ENCODE peak calls at places on chromosomes 12 and 14, in seven cellular contexts. One of them, this sample, is unnamed.

GRCh38 chr12:2637371-2637770 is 157.4 kb upstream of the FKBP4 start:
- DNase-seq in dorsolateral prefrontal cortex: no peak
- DNase-seq in Panc1: no peak
- DNase-seq in HCT116: no peak
- DNase-seq in ovary: no peak
- DNase-seq in cardiac fibroblast: no peak
- DNase-seq in AG04450: no peak
- DNase-seq in this sample: no peak

GRCh38 chr12:1591543-1591942 is 2.8 kb downstream of the FBXL14 start:
- DNase-seq in dorsolateral prefrontal cortex: no peak
- DNase-seq in Panc1: no peak
- DNase-seq in HCT116: no peak
- DNase-seq in ovary: no peak
- DNase-seq in cardiac fibroblast: no peak
- DNase-seq in AG04450: no peak
- DNase-seq in this sample: no peak

GRCh38 chr14:74571441-74571841 is 40.6 kb downstream of the LTBP2 start:
- DNase-seq in dorsolateral prefrontal cortex: no peak
- DNase-seq in Panc1: no peak
- DNase-seq in HCT116: no peak
- DNase-seq in ovary: no peak
- DNase-seq in cardiac fibroblast: peak; percentile 87
- DNase-seq in AG04450: no peak
- DNase-seq in this sample: no peak

GRCh38 chr12:12024958-12025682 is 45.6 kb upstream of the BCL2L14 start:
- DNase-seq in dorsolateral prefrontal cortex: no peak
- DNase-seq in Panc1: no peak
- DNase-seq in HCT116: no peak
- DNase-seq in ovary: no peak
- DNase-seq in cardiac fibroblast: no peak
- DNase-seq in AG04450: no peak
- DNase-seq in this sample: no peak

GRCh38 chr14:22882529-22883190 is 362 bp upstream of the REM2 start:
- DNase-seq in dorsolateral prefrontal cortex: no peak
- DNase-seq in Panc1: no peak
- DNase-seq in HCT116: peak; percentile 39
- DNase-seq in ovary: peak; percentile 32
- DNase-seq in cardiac fibroblast: peak; percentile 40
- DNase-seq in AG04450: no peak
- DNase-seq in this sample: no peak

GRCh38 chr12:119299130-119299529 is 35.4 kb upstream of the CCDC60 start:
- DNase-seq in dorsolateral prefrontal cortex: no peak
- DNase-seq in Panc1: no peak
- DNase-seq in HCT116: no peak
- DNase-seq in ovary: no peak
- DNase-seq in cardiac fibroblast: no peak
- DNase-seq in AG04450: no peak
- DNase-seq in this sample: no peak

GRCh38 chr14:101027966-101028365 is 124.4 kb upstream of the RTL1 start:
- DNase-seq in dorsolateral prefrontal cortex: no peak
- DNase-seq in Panc1: no peak
- DNase-seq in HCT116: no peak
- DNase-seq in ovary: no peak
- DNase-seq in cardiac fibroblast: no peak
- DNase-seq in AG04450: no peak
- DNase-seq in this sample: no peak

GRCh38 chr12:113980537-113981337 is 14.6 kb upstream of the RBM19 start:
- DNase-seq in dorsolateral prefrontal cortex: no peak
- DNase-seq in Panc1: peak; percentile 45
- DNase-seq in HCT116: peak; percentile 61
- DNase-seq in ovary: no peak
- DNase-seq in cardiac fibroblast: peak; percentile 82
- DNase-seq in AG04450: peak; percentile 47
- DNase-seq in this sample: no peak

GRCh38 chr12:118060301-118061010 is 523 bp downstream of the WSB2 start:
- DNase-seq in dorsolateral prefrontal cortex: peak; percentile 24
- DNase-seq in Panc1: no peak
- DNase-seq in HCT116: no peak
- DNase-seq in ovary: peak; percentile 72
- DNase-seq in cardiac fibroblast: peak; percentile 24
- DNase-seq in AG04450: no peak
- DNase-seq in this sample: peak; percentile 29

GRCh38 chr14:99231181-99231849 is 40.7 kb downstream of the BCL11B start:
- DNase-seq in dorsolateral prefrontal cortex: no peak
- DNase-seq in Panc1: no peak
- DNase-seq in HCT116: no peak
- DNase-seq in ovary: no peak
- DNase-seq in cardiac fibroblast: no peak
- DNase-seq in AG04450: no peak
- DNase-seq in this sample: no peak

GRCh38 chr14:50622978-50623377 is 45.1 kb downstream of the SAV1 start:
- DNase-seq in dorsolateral prefrontal cortex: no peak
- DNase-seq in Panc1: no peak
- DNase-seq in HCT116: no peak
- DNase-seq in ovary: no peak
- DNase-seq in cardiac fibroblast: no peak
- DNase-seq in AG04450: no peak
- DNase-seq in this sample: no peak

GRCh38 chr12:74801625-74802024 is 264.0 kb downstream of the ATXN7L3B start:
- DNase-seq in dorsolateral prefrontal cortex: no peak
- DNase-seq in Panc1: no peak
- DNase-seq in HCT116: no peak
- DNase-seq in ovary: no peak
- DNase-seq in cardiac fibroblast: peak; percentile 3
- DNase-seq in AG04450: no peak
- DNase-seq in this sample: no peak

GRCh38 chr14:92568621-92569479 is 55.3 kb downstream of the RIN3 start:
- DNase-seq in dorsolateral prefrontal cortex: no peak
- DNase-seq in Panc1: no peak
- DNase-seq in HCT116: no peak
- DNase-seq in ovary: no peak
- DNase-seq in cardiac fibroblast: no peak
- DNase-seq in AG04450: no peak
- DNase-seq in this sample: no peak

GRCh38 chr14:90272523-90272922 is 16.2 kb downstream of the PSMC1 start:
- DNase-seq in dorsolateral prefrontal cortex: no peak
- DNase-seq in Panc1: no peak
- DNase-seq in HCT116: no peak
- DNase-seq in ovary: no peak
- DNase-seq in cardiac fibroblast: no peak
- DNase-seq in AG04450: no peak
- DNase-seq in this sample: no peak
- H3K4me3 ChIP-seq in dorsolateral prefrontal cortex: no peak overlapping the region
- H3K4me3 ChIP-seq in Panc1: no peak overlapping the region
- H3K4me3 ChIP-seq in HCT116: no peak overlapping the region
- H3K4me3 ChIP-seq in ovary: no peak overlapping the region
- H3K4me3 ChIP-seq in cardiac fibroblast: no peak overlapping the region
- H3K4me3 ChIP-seq in AG04450: no peak overlapping the region
- H3K4me3 ChIP-seq in this sample: no peak overlapping the region

DNA sequence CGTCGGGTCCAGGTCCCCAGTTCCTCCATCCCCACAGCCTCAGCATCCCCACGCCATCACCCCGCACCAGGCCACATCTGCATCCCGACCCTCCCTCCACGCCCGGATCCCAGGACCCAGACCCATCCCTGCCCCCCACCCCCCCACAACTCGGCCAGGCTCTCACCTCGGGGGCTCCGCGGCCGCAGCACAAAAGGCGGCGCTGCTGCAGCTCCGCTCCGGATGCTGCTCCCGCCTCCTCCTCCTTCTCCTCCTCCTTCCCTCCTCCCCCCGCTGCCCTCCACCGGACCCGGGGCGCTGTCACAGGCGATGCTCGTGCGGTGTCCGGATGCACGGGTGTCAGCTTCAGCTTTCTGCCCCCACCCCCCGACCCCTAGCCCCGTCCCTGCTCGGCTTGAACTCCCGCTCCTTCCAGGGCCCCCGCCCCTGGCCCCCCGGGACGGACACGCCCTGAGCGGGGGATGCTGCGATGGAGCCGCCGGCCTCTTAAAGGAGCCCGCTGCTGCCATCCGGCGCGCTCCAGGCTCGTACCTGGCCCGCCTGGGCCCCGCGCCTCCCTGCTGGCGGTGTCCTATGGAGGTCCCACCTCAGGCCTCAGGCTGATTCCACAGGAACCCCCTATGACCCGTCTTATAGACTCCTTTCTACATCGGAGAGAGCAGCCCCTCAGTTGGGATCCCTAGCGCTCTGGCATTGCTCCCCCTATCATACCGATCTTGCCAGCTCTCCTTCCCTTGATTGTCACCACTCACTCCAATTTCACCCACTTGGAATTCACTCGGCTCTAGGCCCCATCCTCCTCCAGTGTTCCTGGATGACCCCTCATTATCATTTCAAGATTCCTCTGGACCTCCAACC is at the start of gene MAP3K12:
- DNase-seq in dorsolateral prefrontal cortex: peak; percentile 49
- DNase-seq in Panc1: no peak
- DNase-seq in HCT116: no peak
- DNase-seq in ovary: peak; percentile 81
- DNase-seq in cardiac fibroblast: peak; percentile 56
- DNase-seq in AG04450: no peak
- DNase-seq in this sample: peak; percentile 56
- TF ChIP-seq CTCF in dorsolateral prefrontal cortex: no peak
- TF ChIP-seq CTCF in Panc1: no peak
- TF ChIP-seq CTCF in HCT116: no peak
- TF ChIP-seq CTCF in ovary: no peak
- TF ChIP-seq CTCF in cardiac fibroblast: no peak
- TF ChIP-seq CTCF in AG04450: no peak
- TF ChIP-seq CTCF in this sample: no peak

DNA sequence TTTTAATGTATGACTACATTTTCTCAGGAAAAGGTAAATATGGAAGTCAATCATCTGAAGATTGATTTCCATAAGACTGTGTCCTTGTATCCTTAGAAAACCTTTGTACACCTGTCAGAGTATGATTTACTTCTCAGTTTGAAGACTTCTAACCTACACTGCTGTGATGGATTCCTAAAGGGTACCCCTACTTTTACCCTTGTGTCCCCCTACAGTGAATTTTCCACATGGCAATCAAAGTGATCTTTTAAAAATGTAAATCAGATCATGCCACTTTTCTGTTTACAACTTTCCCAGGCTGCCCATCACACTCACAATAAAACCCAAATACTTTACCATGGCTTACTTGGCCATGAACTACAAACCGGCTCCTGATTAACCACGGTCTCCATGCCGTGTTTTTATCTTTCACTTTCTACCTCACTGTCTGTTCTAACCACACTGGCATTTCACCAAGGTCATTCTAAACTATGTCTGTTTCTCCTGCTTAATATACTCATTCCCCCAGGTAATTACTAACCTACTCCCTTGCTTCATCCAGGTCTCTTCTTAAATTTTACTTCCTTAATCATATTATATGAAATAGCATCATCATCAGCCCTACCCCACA is 8.1 kb downstream of the DNAI7 start:
- DNase-seq in dorsolateral prefrontal cortex: no peak
- DNase-seq in Panc1: no peak
- DNase-seq in HCT116: no peak
- DNase-seq in ovary: no peak
- DNase-seq in cardiac fibroblast: no peak
- DNase-seq in AG04450: no peak
- DNase-seq in this sample: no peak
- H3K4me3 ChIP-seq in dorsolateral prefrontal cortex: no peak overlapping the region
- H3K4me3 ChIP-seq in Panc1: no peak overlapping the region
- H3K4me3 ChIP-seq in HCT116: no peak overlapping the region
- H3K4me3 ChIP-seq in ovary: no peak overlapping the region
- H3K4me3 ChIP-seq in cardiac fibroblast: no peak overlapping the region
- H3K4me3 ChIP-seq in AG04450: no peak overlapping the region
- H3K4me3 ChIP-seq in this sample: no peak overlapping the region

GRCh38 chr12:110501722-110502448 is at the start of the genes RAD9B and VPS29:
- DNase-seq in dorsolateral prefrontal cortex: peak; percentile 98
- DNase-seq in Panc1: peak; percentile 87
- DNase-seq in HCT116: peak; percentile 98
- DNase-seq in ovary: peak; percentile 97
- DNase-seq in cardiac fibroblast: peak; percentile 99
- DNase-seq in AG04450: peak; percentile 95
- DNase-seq in this sample: peak; percentile 97
- TF ChIP-seq CTCF in dorsolateral prefrontal cortex: no peak
- TF ChIP-seq CTCF in Panc1: no peak
- TF ChIP-seq CTCF in HCT116: no peak
- TF ChIP-seq CTCF in ovary: no peak
- TF ChIP-seq CTCF in cardiac fibroblast: no peak
- TF ChIP-seq CTCF in AG04450: no peak
- TF ChIP-seq CTCF in this sample: no peak

GRCh38 chr12:27261866-27262265 is 17.8 kb downstream of the STK38L start:
- DNase-seq in dorsolateral prefrontal cortex: no peak
- DNase-seq in Panc1: no peak
- DNase-seq in HCT116: no peak
- DNase-seq in ovary: no peak
- DNase-seq in cardiac fibroblast: peak; percentile 84
- DNase-seq in AG04450: no peak
- DNase-seq in this sample: no peak
- H3K4me3 ChIP-seq in dorsolateral prefrontal cortex: no peak overlapping the region
- H3K4me3 ChIP-seq in Panc1: no peak overlapping the region
- H3K4me3 ChIP-seq in HCT116: no peak overlapping the region
- H3K4me3 ChIP-seq in ovary: no peak overlapping the region
- H3K4me3 ChIP-seq in cardiac fibroblast: no peak overlapping the region
- H3K4me3 ChIP-seq in AG04450: no peak overlapping the region
- H3K4me3 ChIP-seq in this sample: no peak overlapping the region

GRCh38 chr12:80445083-80445482 is 1.0 kb downstream of the PTPRQ start:
- DNase-seq in dorsolateral prefrontal cortex: no peak
- DNase-seq in Panc1: no peak
- DNase-seq in HCT116: no peak
- DNase-seq in ovary: no peak
- DNase-seq in cardiac fibroblast: peak; percentile 54
- DNase-seq in AG04450: no peak
- DNase-seq in this sample: no peak
- TF ChIP-seq CTCF in dorsolateral prefrontal cortex: no peak
- TF ChIP-seq CTCF in Panc1: no peak
- TF ChIP-seq CTCF in HCT116: no peak
- TF ChIP-seq CTCF in ovary: no peak
- TF ChIP-seq CTCF in cardiac fibroblast: no peak
- TF ChIP-seq CTCF in AG04450: no peak
- TF ChIP-seq CTCF in this sample: no peak

DNA sequence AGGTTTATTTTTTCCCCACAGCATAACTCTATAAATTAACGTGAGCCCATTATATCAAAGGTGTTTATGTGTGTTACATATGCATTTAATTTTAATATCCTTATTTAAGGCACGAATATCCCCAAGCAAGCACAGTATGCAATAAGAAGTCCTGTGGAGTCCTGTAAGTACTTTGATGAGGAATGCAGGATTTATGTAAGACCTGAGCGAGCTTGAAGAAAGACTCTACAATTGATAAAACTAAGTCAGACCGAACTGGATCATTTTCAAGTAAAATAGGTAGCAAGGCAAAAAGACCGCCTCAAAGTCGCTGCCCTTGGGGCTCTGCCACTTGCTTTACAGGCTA is 755 bp downstream of the SLC25A21 start:
- DNase-seq in dorsolateral prefrontal cortex: no peak
- DNase-seq in Panc1: no peak
- DNase-seq in HCT116: no peak
- DNase-seq in ovary: no peak
- DNase-seq in cardiac fibroblast: no peak
- DNase-seq in AG04450: no peak
- DNase-seq in this sample: no peak
- H3K4me3 ChIP-seq in dorsolateral prefrontal cortex: peak overlapping the region; percentile 84
- H3K4me3 ChIP-seq in Panc1: peak overlapping the region; percentile 68
- H3K4me3 ChIP-seq in HCT116: peak overlapping the region; percentile 89
- H3K4me3 ChIP-seq in ovary: peak overlapping the region; percentile 86
- H3K4me3 ChIP-seq in cardiac fibroblast: peak overlapping the region; percentile 78
- H3K4me3 ChIP-seq in AG04450: peak overlapping the region; percentile 93
- H3K4me3 ChIP-seq in this sample: peak overlapping the region; percentile 80